ENCODE peak calls at places on chromosomes 6 and 20, in seven cellular contexts. Y, A, M, F, R, U and P are unnamed samples.

GRCh38 chr20:49405062-49405683 is 77.3 kb downstream of the KCNB1 start:
- DNase-seq in Y (no peak), A (no peak), M (no peak), F (no peak), R (no peak), U (no peak), P (no peak)

GRCh38 chr6:163806761-163807499 is 392.4 kb downstream of the QKI start:
- DNase-seq in Y (peak), A (no peak), M (no peak), F (no peak), R (peak), U (no peak), P (no peak)

GRCh38 chr6:157381631-157382621 is 936 bp downstream of the ZDHHC14 start:
- DNase-seq in Y (peak), A (peak), M (peak), F (peak), R (peak), U (peak), P (peak)

GRCh38 chr20:9928281-9928737 is 89.4 kb upstream of the PAK5 start:
- DNase-seq in Y (no peak), A (no peak), M (no peak), F (no peak), R (no peak), U (no peak), P (no peak)

GRCh38 chr6:126614642-126615504 is 275.0 kb downstream of the CENPW start:
- DNase-seq in Y (no peak), A (no peak), M (no peak), F (no peak), R (no peak), U (no peak), P (no peak)

GRCh38 chr6:149242883-149243282 is 74.6 kb upstream of the TAB2 start:
- DNase-seq in Y (peak), A (no peak), M (peak), F (no peak), R (peak), U (no peak), P (no peak)

GRCh38 chr6:2970753-2971419 is 481 bp downstream of the SERPINB6 start:
- DNase-seq in Y (peak), A (peak), M (peak), F (peak), R (peak), U (peak), P (peak)

GRCh38 chr20:47989957-47990356 is 204.7 kb upstream of the SULF2 start:
- DNase-seq in Y (no peak), A (no peak), M (no peak), F (no peak), R (no peak), U (no peak), P (no peak)

GRCh38 chr6:123182998-123183397 is 187.0 kb downstream of the CLVS2 start:
- DNase-seq in Y (no peak), A (no peak), M (no peak), F (no peak), R (no peak), U (no peak), P (peak)

GRCh38 chr6:90159452-90159851 is 137.2 kb downstream of the BACH2 start:
- DNase-seq in Y (no peak), A (no peak), M (no peak), F (no peak), R (no peak), U (no peak), P (no peak)

GRCh38 chr6:143742955-143743255 is 65.1 kb downstream of the PHACTR2 start:
- DNase-seq in Y (no peak), A (no peak), M (no peak), F (no peak), R (no peak), U (no peak), P (no peak)

GRCh38 chr20:8589956-8590355 is 457.9 kb downstream of the PLCB1 start:
- DNase-seq in Y (peak), A (no peak), M (peak), F (no peak), R (peak), U (no peak), P (no peak)

GRCh38 chr6:31202259-31203166 is 32.0 kb upstream of the POU5F1 start:
- DNase-seq in Y (no peak), A (no peak), M (no peak), F (no peak), R (no peak), U (no peak), P (no peak)

GRCh38 chr20:58883243-58883691 is 30.8 kb downstream of the GNAS start:
- DNase-seq in Y (peak), A (no peak), M (no peak), F (no peak), R (peak), U (no peak), P (no peak)

GRCh38 chr6:109292420-109292819 is 89.8 kb downstream of the CD164 start:
- DNase-seq in Y (no peak), A (no peak), M (no peak), F (no peak), R (no peak), U (no peak), P (no peak)

GRCh38 chr6:143397229-143398222 is 53.0 kb downstream of the ADAT2 start:
- DNase-seq in Y (peak), A (peak), M (peak), F (peak), R (peak), U (peak), P (peak)

GRCh38 chr6:81752969-81753708 is 658 bp upstream of the TENT5A start:
- DNase-seq in Y (peak), A (peak), M (peak), F (peak), R (peak), U (peak), P (peak)

GRCh38 chr6:4192173-4192572 is 56.8 kb upstream of the ECI2 start:
- DNase-seq in Y (no peak), A (no peak), M (no peak), F (no peak), R (no peak), U (no peak), P (no peak)

GRCh38 chr6:52253494-52253893 is 9.2 kb upstream of the IL17F start:
- DNase-seq in Y (no peak), A (no peak), M (no peak), F (no peak), R (no peak), U (no peak), P (no peak)

GRCh38 chr6:9121551-9121950 is 686.2 kb upstream of the SLC35B3 start:
- DNase-seq in Y (peak), A (no peak), M (no peak), F (no peak), R (no peak), U (no peak), P (no peak)

GRCh38 chr6:91097316-91097878 is 510.5 kb upstream of the MAP3K7 start:
- DNase-seq in Y (peak), A (no peak), M (no peak), F (peak), R (peak), U (no peak), P (peak)

GRCh38 chr6:7615611-7616383 is 25.8 kb downstream of the SNRNP48 start:
- DNase-seq in Y (peak), A (no peak), M (peak), F (no peak), R (peak), U (no peak), P (peak)

GRCh38 chr6:26613717-26614683 is 17.2 kb downstream of the ABT1 start:
- DNase-seq in Y (no peak), A (no peak), M (no peak), F (no peak), R (no peak), U (no peak), P (peak)

GRCh38 chr6:157715766-157716171 is 107.3 kb upstream of the SNX9 start:
- DNase-seq in Y (peak), A (no peak), M (peak), F (peak), R (peak), U (peak), P (peak)

GRCh38 chr6:72246926-72247325 is 360.6 kb downstream of the RIMS1 start:
- DNase-seq in Y (no peak), A (no peak), M (peak), F (no peak), R (no peak), U (no peak), P (peak)

GRCh38 chr6:168292911-168293310 is 26.7 kb downstream of the DACT2 start:
- DNase-seq in Y (no peak), A (no peak), M (no peak), F (no peak), R (no peak), U (no peak), P (no peak)

GRCh38 chr6:14015964-14016363 is 91.2 kb downstream of the RNF182 start:
- DNase-seq in Y (no peak), A (no peak), M (no peak), F (no peak), R (no peak), U (no peak), P (no peak)

DNA sequence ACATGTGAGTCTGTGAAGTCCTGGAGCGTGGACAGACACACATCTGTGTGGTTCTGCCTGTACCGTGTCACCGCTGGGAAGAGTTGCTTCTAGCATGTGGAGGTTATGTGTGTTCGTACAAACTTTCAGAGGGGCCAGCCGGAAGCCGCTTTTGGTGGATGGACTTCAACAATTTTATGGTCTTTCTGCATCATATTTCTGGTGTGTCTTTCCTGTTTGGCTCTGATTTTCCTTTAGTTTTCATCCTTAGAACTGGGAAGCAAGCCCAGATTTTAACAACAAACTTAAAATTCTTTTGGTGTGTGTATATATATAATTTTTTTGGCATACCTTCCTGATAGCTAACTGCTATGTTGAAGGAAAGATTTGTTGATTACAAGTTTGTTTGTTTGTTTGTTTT is 71.3 kb downstream of the TIAM2 start:
- DNase-seq in Y (peak), A (no peak), M (no peak), F (no peak), R (peak), U (no peak), P (no peak)
- H3K27ac ChIP-seq in Y (no peak), A (no peak), M (no peak), F (no peak), R (no peak), U (no peak), P (no peak)

GRCh38 chr6:125586605-125587004 is 162.8 kb upstream of the HEY2 start:
- DNase-seq in Y (no peak), A (no peak), M (no peak), F (no peak), R (no peak), U (no peak), P (no peak)
- H3K27ac ChIP-seq in Y (no peak), A (no peak), M (peak), F (no peak), R (peak), U (no peak), P (no peak)

DNA sequence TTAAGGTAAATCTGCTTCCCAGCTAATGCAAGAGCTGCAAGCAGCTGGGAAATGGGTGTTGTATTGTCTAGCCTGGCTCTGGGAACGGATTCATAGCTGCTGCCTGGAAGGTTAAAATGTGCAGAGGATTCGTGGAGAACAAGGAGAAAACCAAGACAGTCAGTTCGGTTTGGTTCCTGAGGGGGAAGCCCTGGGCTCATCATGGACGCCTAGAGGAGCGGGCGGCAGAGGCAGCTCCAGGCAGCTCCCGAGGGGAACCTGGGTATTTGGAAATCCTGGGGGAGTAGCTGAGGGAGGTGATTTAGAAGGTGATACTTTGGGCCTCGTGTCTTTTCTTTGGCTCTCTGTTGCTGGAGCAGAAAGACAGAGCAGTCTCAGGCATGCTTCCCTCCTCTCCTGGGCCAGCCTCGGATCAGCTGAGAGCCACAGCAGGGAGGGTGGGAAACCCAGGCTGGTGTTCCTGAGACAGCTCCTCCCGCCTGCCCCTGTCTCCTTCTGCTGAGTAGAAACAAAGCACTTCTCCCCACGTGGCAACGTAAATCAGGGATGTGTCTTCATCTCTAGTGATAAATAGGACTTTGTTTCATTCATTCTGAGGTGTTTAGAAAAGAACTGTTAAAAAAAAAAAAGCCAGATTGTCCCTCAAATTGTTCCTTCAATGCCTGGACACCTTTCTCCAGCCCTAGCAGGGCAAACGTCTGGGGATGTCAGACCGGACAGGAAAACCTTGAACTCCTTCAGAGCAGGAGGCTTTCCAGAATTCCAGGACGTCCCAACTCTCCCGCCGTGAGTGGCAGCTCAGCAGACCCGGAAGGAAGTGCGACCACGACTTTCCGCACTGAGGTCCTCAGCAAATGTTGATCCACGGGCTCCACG is 139.4 kb downstream of the DLL1 start:
- DNase-seq in Y (no peak), A (no peak), M (no peak), F (peak), R (no peak), U (no peak), P (no peak)
- H3K27ac ChIP-seq in Y (no peak), A (no peak), M (no peak), F (peak), R (no peak), U (peak), P (peak)

GRCh38 chr20:44691424-44692423 is 23.4 kb upstream of the CCN5 start:
- DNase-seq in Y (peak), A (no peak), M (no peak), F (peak), R (peak), U (no peak), P (no peak)
- H3K27ac ChIP-seq in Y (no peak), A (no peak), M (no peak), F (peak), R (no peak), U (peak), P (no peak)

GRCh38 chr20:33442136-33443005 is 1.2 kb downstream of the SNTA1 start:
- DNase-seq in Y (no peak), A (no peak), M (no peak), F (no peak), R (no peak), U (no peak), P (no peak)

GRCh38 chr20:33443006-33443511 is 504 bp downstream of the SNTA1 start:
- DNase-seq in Y (no peak), A (no peak), M (no peak), F (peak), R (no peak), U (no peak), P (peak)

GRCh38 chr20:33444797-33445560 is 1.4 kb upstream of the SNTA1 start:
- DNase-seq in Y (no peak), A (peak), M (no peak), F (no peak), R (no peak), U (no peak), P (peak)

GRCh38 chr20:33443512-33444239 is at the start of gene SNTA1:
- DNase-seq in Y (peak), A (peak), M (peak), F (peak), R (peak), U (peak), P (peak)

GRCh38 chr20:33445881-33446615 is 2.5 kb upstream of the SNTA1 start:
- DNase-seq in Y (no peak), A (no peak), M (no peak), F (no peak), R (no peak), U (no peak), P (no peak)
- H3K27ac ChIP-seq in Y (no peak), A (no peak), M (no peak), F (no peak), R (no peak), U (no peak), P (no peak)

GRCh38 chr6:41441598-41442205 is 104.5 kb upstream of the FOXP4 start:
- DNase-seq in Y (no peak), A (peak), M (no peak), F (no peak), R (no peak), U (no peak), P (no peak)

GRCh38 chr6:41442800-41443501 is 103.2 kb upstream of the FOXP4 start:
- DNase-seq in Y (peak), A (no peak), M (no peak), F (peak), R (peak), U (no peak), P (no peak)

GRCh38 chr6:41446132-41446531 is 100.0 kb upstream of the FOXP4 start:
- DNase-seq in Y (no peak), A (no peak), M (no peak), F (no peak), R (no peak), U (no peak), P (no peak)

GRCh38 chr6:41445268-41445667 is 100.9 kb upstream of the FOXP4 start:
- DNase-seq in Y (peak), A (no peak), M (no peak), F (no peak), R (peak), U (no peak), P (no peak)

GRCh38 chr6:41443616-41444525 is 102.3 kb upstream of the FOXP4 start:
- DNase-seq in Y (peak), A (no peak), M (no peak), F (peak), R (peak), U (no peak), P (no peak)
- H3K27ac ChIP-seq in Y (no peak), A (no peak), M (no peak), F (no peak), R (no peak), U (no peak), P (no peak)

DNA sequence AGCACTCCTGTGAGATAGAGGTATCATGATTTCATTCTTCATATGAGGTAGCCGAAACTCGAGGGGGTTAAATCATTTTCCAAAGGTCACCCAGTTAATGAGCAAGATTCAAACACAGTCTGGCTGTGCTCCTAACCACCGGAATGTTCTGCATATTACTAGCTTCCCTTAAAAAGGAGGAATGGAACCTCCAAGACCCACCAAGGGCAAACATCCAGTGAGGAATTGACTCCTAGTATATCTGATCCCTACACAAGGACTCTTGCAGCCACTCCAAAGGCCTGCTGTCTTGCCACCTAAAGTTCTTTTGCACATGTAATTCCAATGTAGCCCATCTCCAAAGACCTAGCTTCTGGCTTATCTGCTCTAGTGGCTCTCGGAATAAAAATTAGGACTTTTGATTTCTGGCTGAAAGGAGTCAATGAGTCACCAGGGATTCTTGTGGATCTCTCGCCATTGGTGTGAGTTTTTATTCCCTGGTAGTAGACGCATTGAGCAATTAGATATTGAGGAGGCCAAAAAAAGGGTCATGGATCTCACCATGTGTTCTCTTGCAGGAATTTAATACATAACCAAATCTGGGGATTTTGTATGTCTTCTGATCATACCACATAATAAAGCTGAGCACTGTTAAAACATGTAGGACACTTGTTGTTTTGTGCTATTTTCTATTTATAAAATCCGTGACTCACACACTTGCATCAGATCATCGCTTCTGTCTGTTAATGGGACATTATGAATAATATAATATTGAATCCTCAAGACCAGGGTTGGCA is 9.1 kb downstream of the BCAS1 start:
- DNase-seq in Y (peak), A (no peak), M (peak), F (no peak), R (peak), U (no peak), P (no peak)
- H3K27ac ChIP-seq in Y (no peak), A (no peak), M (no peak), F (no peak), R (no peak), U (no peak), P (no peak)

DNA sequence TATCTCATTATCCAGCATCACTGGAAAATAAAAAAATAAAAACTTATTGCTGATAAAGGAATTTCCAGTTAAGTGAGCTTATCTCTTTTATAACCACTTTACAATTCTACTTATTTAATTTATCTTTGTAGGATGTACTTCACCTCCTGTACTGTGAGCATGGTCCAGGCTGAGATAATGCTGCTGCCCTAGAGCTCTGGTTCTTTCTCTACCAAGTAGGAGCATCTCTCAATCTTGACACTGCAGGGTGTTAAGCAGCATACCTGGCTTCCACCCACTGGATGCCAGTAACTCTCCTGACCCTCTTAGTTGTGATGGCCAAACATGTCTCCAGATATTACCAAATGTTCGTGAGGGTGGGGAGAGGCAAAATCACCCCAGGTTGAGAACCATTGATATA is 454.5 kb downstream of the ADGRB3 start:
- DNase-seq in Y (no peak), A (no peak), M (no peak), F (no peak), R (peak), U (no peak), P (no peak)
- H3K27ac ChIP-seq in Y (no peak), A (no peak), M (no peak), F (peak), R (peak), U (no peak), P (no peak)